ENCODE peak calls at places on chromosomes 6 and 20, in nine cellular contexts. R, V, U, C, Z, O, G, M and N are unnamed samples.
A peak's percentile ranks its signal among the peaks of the same experiment; 100 is the strongest.

GRCh38 chr6:4637691-4638433 is 138.3 kb upstream of the CDYL start:
- DNase-seq in V (no peak), C (no peak), R (peak; percentile 55), O (no peak), M (no peak), G (peak; percentile 88), Z (peak; percentile 59), U (peak; percentile 74), N (no peak)

GRCh38 chr6:157755752-157756411 is 67.2 kb upstream of the SNX9 start:
- DNase-seq in V (no peak), O (no peak), R (no peak), U (no peak), Z (no peak), G (no peak), M (no peak), C (no peak), N (no peak)

GRCh38 chr20:44811150-44811685 is 872 bp upstream of the RIMS4 start:
- DNase-seq in U (no peak), O (no peak), C (no peak), R (no peak), V (no peak), Z (no peak), M (no peak), G (no peak), N (no peak)

GRCh38 chr6:117548797-117549301 is 53.5 kb downstream of the GOPC start:
- DNase-seq in V (no peak), O (no peak), U (peak; percentile 70), M (no peak), R (peak; percentile 36), C (no peak), Z (no peak), G (peak; percentile 85), N (no peak)

GRCh38 chr20:2116170-2116940 is 14.7 kb downstream of the STK35 start:
- DNase-seq in G (no peak), O (no peak), U (no peak), Z (no peak), R (no peak), C (no peak), M (no peak), V (no peak), N (no peak)

GRCh38 chr6:157892363-157892878 is 69.4 kb downstream of the SNX9 start:
- DNase-seq in O (no peak), Z (no peak), V (no peak), C (no peak), R (no peak), U (no peak), G (no peak), M (no peak), N (no peak)

GRCh38 chr6:12851123-12851695 is 134.6 kb downstream of the PHACTR1 start:
- DNase-seq in R (peak; percentile 80), Z (no peak), U (peak; percentile 70), O (no peak), V (no peak), M (no peak), C (no peak), G (peak; percentile 29), N (no peak)

GRCh38 chr6:27922949-27923348 is 10.8 kb upstream of the OR2B2 start:
- DNase-seq in C (no peak), O (no peak), V (no peak), U (no peak), G (peak; percentile 3), R (no peak), M (no peak), Z (peak; percentile 20), N (no peak)

GRCh38 chr6:19408331-19408730 is 428.8 kb upstream of the ID4 start:
- DNase-seq in G (no peak), Z (no peak), C (no peak), V (no peak), M (no peak), U (peak; percentile 36), R (peak; percentile 61), O (peak; percentile 81), N (no peak)

GRCh38 chr6:149032599-149033405 is 284.7 kb upstream of the TAB2 start:
- DNase-seq in Z (no peak), R (peak; percentile 93), V (peak; percentile 60), U (peak; percentile 97), C (peak; percentile 51), M (no peak), G (peak; percentile 93), O (no peak), N (no peak)

GRCh38 chr20:15705975-15706374 is 867.3 kb downstream of the KIF16B start:
- DNase-seq in M (no peak), Z (no peak), R (no peak), C (no peak), U (no peak), O (no peak), V (no peak), G (no peak), N (no peak)

GRCh38 chr20:18992418-18992817 is 178.8 kb downstream of the SCP2D1 start:
- DNase-seq in G (no peak), O (no peak), M (no peak), R (no peak), V (no peak), Z (no peak), U (no peak), C (no peak), N (no peak)

GRCh38 chr6:141199074-141199473 is 933.7 kb upstream of the GJE1 start:
- DNase-seq in C (no peak), G (no peak), O (no peak), U (peak; percentile 19), R (peak; percentile 42), Z (no peak), V (no peak), M (no peak), N (no peak)

GRCh38 chr20:25389858-25390537 is 637 bp downstream of the ABHD12 start:
- DNase-seq in U (peak; percentile 34), M (peak; percentile 56), V (no peak), G (no peak), O (no peak), Z (peak; percentile 27), R (no peak), C (peak; percentile 33), N (peak; percentile 5)

GRCh38 chr6:154232013-154232920 is 124.3 kb downstream of the IPCEF1 start:
- DNase-seq in U (peak; percentile 19), G (no peak), Z (no peak), C (no peak), O (no peak), M (no peak), V (no peak), R (no peak), N (no peak)

GRCh38 chr20:51731771-51732453 is 36.3 kb downstream of the ATP9A start:
- DNase-seq in O (no peak), U (no peak), C (no peak), G (no peak), V (no peak), R (no peak), Z (no peak), M (no peak), N (no peak)

GRCh38 chr20:33933469-33933909 is 60.2 kb upstream of the RALY start:
- DNase-seq in U (peak; percentile 69), Z (peak; percentile 58), G (peak; percentile 76), R (peak; percentile 76), M (peak; percentile 70), O (no peak), V (no peak), C (peak; percentile 60), N (peak; percentile 45)

GRCh38 chr6:130364224-130364780 is 1.5 kb upstream of the TMEM200A start:
- DNase-seq in U (no peak), V (no peak), Z (no peak), M (no peak), O (no peak), R (no peak), C (no peak), G (no peak), N (no peak)

GRCh38 chr6:5674723-5675122 is 332.0 kb downstream of the NRN1 start:
- DNase-seq in O (no peak), R (no peak), G (no peak), V (no peak), Z (no peak), C (no peak), U (no peak), M (no peak), N (no peak)

GRCh38 chr20:9241232-9241692 is 172.4 kb downstream of the PLCB4 start:
- DNase-seq in M (no peak), U (peak; percentile 79), G (peak; percentile 64), Z (peak; percentile 7), R (peak; percentile 93), O (no peak), V (no peak), C (no peak), N (no peak)

GRCh38 chr6:166942393-166943168 is 13.8 kb downstream of the RNASET2 start:
- DNase-seq in Z (no peak), R (no peak), U (no peak), C (no peak), V (no peak), M (no peak), O (no peak), G (no peak), N (peak; percentile 57)

GRCh38 chr20:37308098-37309050 is 18.9 kb downstream of the MANBAL start:
- DNase-seq in O (no peak), V (no peak), Z (no peak), M (no peak), C (no peak), G (no peak), R (no peak), U (no peak), N (no peak)

GRCh38 chr6:3438190-3439167 is 18.4 kb downstream of the SLC22A23 start:
- DNase-seq in O (peak; percentile 38), G (peak; percentile 97), Z (no peak), R (peak; percentile 69), V (no peak), U (peak; percentile 76), C (peak; percentile 71), M (no peak), N (no peak)

GRCh38 chr6:3296113-3296512 is 37.4 kb downstream of the PSMG4 start:
- DNase-seq in U (no peak), V (no peak), M (no peak), C (no peak), R (no peak), Z (no peak), O (no peak), G (no peak), N (no peak)

GRCh38 chr6:104301921-104302320 is 557.8 kb downstream of the HACE1 start:
- DNase-seq in V (no peak), Z (no peak), U (no peak), R (no peak), C (no peak), G (no peak), O (no peak), M (no peak), N (no peak)

GRCh38 chr6:100506651-100507050 is 41.9 kb upstream of the SIM1 start:
- DNase-seq in C (no peak), R (peak; percentile 35), M (no peak), Z (no peak), G (peak; percentile 53), O (no peak), U (peak; percentile 73), V (no peak), N (no peak)

GRCh38 chr20:46111028-46111835 is 6.9 kb upstream of the CD40 start:
- DNase-seq in U (no peak), Z (no peak), R (no peak), C (no peak), M (peak; percentile 46), V (no peak), O (no peak), G (no peak), N (no peak)

GRCh38 chr20:58634121-58634817 is 16.8 kb upstream of the STX16 start:
- DNase-seq in C (no peak), V (no peak), U (peak; percentile 54), R (no peak), G (no peak), Z (no peak), O (no peak), M (no peak), N (no peak)